ENCODE peak calls at places on chromosomes 16 and 17, in nine cellular contexts. I, E, A, B, U, O, V, P and R are unnamed samples.

GRCh38 chr16:57091990-57092785 is at the start of gene CPNE2:
- DNase-seq in A (no peak), P (no peak), U (peak; percentile 60), O (peak; percentile 63), B (peak; percentile 67), E (no peak), I (no peak), V (peak; percentile 67), R (no peak)

GRCh38 chr16:12661656-12662172 is 142.0 kb downstream of the CPPED1 start:
- DNase-seq in B (no peak), U (no peak), I (no peak), O (peak; percentile 24), V (no peak), E (no peak), A (no peak), P (peak; percentile 4), R (no peak)

GRCh38 chr16:72875291-72876036 is 172.5 kb downstream of the ZFHX3 start:
- DNase-seq in A (no peak), P (no peak), U (no peak), I (no peak), B (no peak), O (no peak), E (no peak), V (no peak), R (no peak)

GRCh38 chr17:63834431-63835166 is 7.1 kb upstream of the FTSJ3 start:
- DNase-seq in I (no peak), V (peak; percentile 43), B (peak; percentile 72), U (peak; percentile 51), E (no peak), A (no peak), P (peak; percentile 32), O (peak; percentile 77), R (no peak)

GRCh38 chr17:1159781-1160180 is 20.0 kb downstream of the ABR start:
- DNase-seq in U (no peak), B (no peak), P (no peak), V (no peak), O (no peak), I (no peak), A (no peak), E (no peak), R (no peak)

GRCh38 chr16:53224932-53225533 is 170.2 kb downstream of the CHD9 start:
- DNase-seq in V (no peak), E (no peak), U (no peak), A (no peak), I (no peak), B (no peak), O (peak; percentile 24), P (no peak), R (no peak)

GRCh38 chr17:78716814-78717393 is 65.2 kb downstream of the CYTH1 start:
- DNase-seq in B (peak; percentile 62), O (peak; percentile 57), U (peak; percentile 88), P (no peak), A (no peak), E (no peak), V (peak; percentile 94), I (peak; percentile 35), R (no peak)

GRCh38 chr17:50630524-50631194 is 4.0 kb upstream of the ABCC3 start:
- DNase-seq in B (peak; percentile 72), V (no peak), I (peak; percentile 29), O (peak; percentile 53), U (peak; percentile 88), E (no peak), A (no peak), P (no peak), R (no peak)

GRCh38 chr17:4109424-4109823 is 33.4 kb downstream of the ZZEF1 start:
- DNase-seq in E (no peak), P (no peak), O (no peak), U (no peak), B (no peak), I (no peak), V (peak; percentile 13), A (no peak), R (no peak)

GRCh38 chr17:77196251-77196650 is 55.5 kb downstream of the SEC14L1 start:
- DNase-seq in V (no peak), A (no peak), O (no peak), I (no peak), B (no peak), P (no peak), U (no peak), E (no peak), R (no peak)

GRCh38 chr17:42748906-42749798 is 4.3 kb upstream of the EZH1 start:
- DNase-seq in B (no peak), U (no peak), A (no peak), V (no peak), O (no peak), I (no peak), P (no peak), E (no peak), R (no peak)

GRCh38 chr17:47744168-47745036 is 11.4 kb downstream of the TBX21 start:
- DNase-seq in B (no peak), V (no peak), A (no peak), I (no peak), P (no peak), U (no peak), O (no peak), E (no peak), R (no peak)

GRCh38 chr17:28474035-28474640 is 694 bp downstream of the SLC13A2 start:
- DNase-seq in B (no peak), P (no peak), E (no peak), O (no peak), U (no peak), V (no peak), A (no peak), I (no peak), R (no peak)

GRCh38 chr17:66540131-66540781 is 237.8 kb downstream of the PRKCA start:
- DNase-seq in I (no peak), E (no peak), P (no peak), B (no peak), A (no peak), V (peak; percentile 88), U (no peak), O (peak; percentile 80), R (no peak)

GRCh38 chr17:38921756-38922411 is 3.5 kb upstream of the LASP1NB start:
- DNase-seq in P (no peak), I (no peak), B (no peak), O (no peak), A (no peak), E (no peak), U (peak; percentile 7), V (no peak), R (no peak)

GRCh38 chr16:49969356-49970030 is 55.5 kb upstream of the CNEP1R1 start:
- DNase-seq in O (no peak), B (no peak), V (no peak), P (no peak), E (no peak), A (no peak), I (no peak), U (no peak), R (no peak)

GRCh38 chr17:81387235-81388060 is 7.8 kb upstream of the BAHCC1 start:
- DNase-seq in V (no peak), E (no peak), O (peak; percentile 70), P (no peak), U (peak; percentile 64), B (peak; percentile 73), A (no peak), I (peak; percentile 53), R (no peak)

GRCh38 chr17:63490321-63490720 is 13.5 kb downstream of the ACE start:
- DNase-seq in I (no peak), A (no peak), P (no peak), E (no peak), U (no peak), V (no peak), O (no peak), B (no peak), R (no peak)